ENCODE peak calls at places on chromosomes 13 and 19, in ten cellular contexts. P, M, R, F, B, Y, L, E, G and I are unnamed samples.
A peak's percentile ranks its signal among the peaks of the same experiment; 100 is the strongest.

GRCh38 chr13:29567411-29567810 is 28.1 kb downstream of the SLC7A1 start:
- DNase-seq in Y (peak; percentile 32), L (no peak), E (no peak), R (no peak), G (no peak), M (no peak), P (no peak), F (no peak), B (no peak), I (no peak)

GRCh38 chr13:24459234-24459633 is 53.3 kb downstream of the PARP4 start:
- DNase-seq in P (peak; percentile 65), G (no peak), E (no peak), F (peak; percentile 5), B (no peak), M (no peak), L (peak; percentile 39), Y (no peak), R (no peak), I (peak; percentile 58)

GRCh38 chr19:29290853-29291252 is 77.9 kb upstream of the UQCRFS1 start:
- DNase-seq in R (no peak), F (no peak), P (no peak), E (no peak), B (no peak), L (no peak), M (no peak), G (no peak), Y (no peak), I (no peak)

GRCh38 chr13:28636677-28637317 is 22.1 kb upstream of the POMP start:
- DNase-seq in Y (peak; percentile 57), M (no peak), E (no peak), B (no peak), G (peak; percentile 54), F (peak; percentile 70), R (peak; percentile 68), L (peak; percentile 88), P (peak; percentile 51), I (peak; percentile 54)

GRCh38 chr13:31910633-31911032 is 120.9 kb upstream of the FRY start:
- DNase-seq in R (no peak), E (no peak), M (no peak), G (no peak), L (no peak), B (no peak), Y (no peak), F (no peak), P (no peak), I (no peak)

GRCh38 chr19:53357821-53358581 is 7.5 kb upstream of the ZNF525 start:
- DNase-seq in Y (no peak), P (no peak), R (no peak), E (no peak), B (no peak), G (no peak), L (no peak), F (no peak), M (no peak), I (no peak)

GRCh38 chr13:36788276-36788675 is 30.7 kb upstream of the RFXAP start:
- DNase-seq in P (no peak), B (no peak), F (peak; percentile 74), M (no peak), Y (no peak), R (no peak), E (no peak), G (no peak), L (peak; percentile 66), I (no peak)

GRCh38 chr19:5867201-5868136 is 2.9 kb downstream of the FUT5 start:
- DNase-seq in M (no peak), P (no peak), E (no peak), L (no peak), B (no peak), G (no peak), R (no peak), Y (no peak), F (no peak), I (no peak)

GRCh38 chr13:110233181-110233641 is 73.7 kb downstream of the COL4A1 start:
- DNase-seq in P (peak; percentile 46), G (peak; percentile 40), E (no peak), B (no peak), M (no peak), Y (no peak), F (no peak), R (no peak), L (peak; percentile 90), I (peak; percentile 58)

GRCh38 chr19:46913852-46914430 is 53.1 kb downstream of the ARHGAP35 start:
- DNase-seq in P (no peak), L (peak; percentile 60), Y (no peak), R (no peak), F (peak; percentile 90), B (no peak), G (no peak), M (no peak), E (no peak), I (peak; percentile 36)

GRCh38 chr19:30328096-30328495 is 44.1 kb upstream of the ZNF536 start:
- DNase-seq in R (no peak), E (no peak), M (no peak), P (no peak), B (no peak), Y (no peak), L (no peak), F (no peak), G (no peak), I (no peak)

GRCh38 chr13:50275392-50276063 is 260.3 kb downstream of the KCNRG start:
- DNase-seq in F (peak; percentile 97), M (no peak), P (no peak), G (no peak), L (no peak), B (no peak), E (no peak), Y (no peak), R (no peak), I (no peak)

GRCh38 chr13:110561335-110562033 is at the start of gene RAB20:
- DNase-seq in M (peak; percentile 17), E (peak; percentile 84), Y (peak; percentile 91), R (no peak), F (peak; percentile 64), P (peak; percentile 89), G (peak; percentile 93), L (peak; percentile 89), B (peak; percentile 22), I (peak; percentile 85)

GRCh38 chr13:106521101-106521799 is 14.2 kb downstream of the EFNB2 start:
- DNase-seq in L (no peak), R (no peak), G (no peak), B (no peak), P (no peak), E (no peak), M (no peak), Y (no peak), F (no peak), I (no peak)

GRCh38 chr19:45123440-45123850 is 30.5 kb downstream of the PPP1R37 start:
- DNase-seq in B (no peak), Y (no peak), L (no peak), P (no peak), F (peak; percentile 19), E (peak; percentile 94), M (no peak), G (peak; percentile 75), R (no peak), I (no peak)

GRCh38 chr13:114099191-114099590 is 33.2 kb downstream of the RASA3 start:
- DNase-seq in E (peak; percentile 75), G (peak; percentile 86), L (peak; percentile 96), P (peak; percentile 98), Y (peak; percentile 34), B (no peak), F (peak; percentile 80), M (no peak), R (no peak), I (peak; percentile 99)